ENCODE peak calls at places on chromosome 22, in eight cellular contexts. M is DND-41; P is ascending aorta; R is right cardiac atrium; Z is caudate nucleus; K is RWPE1; D is A549; I is CD8-positive, alpha-beta memory T cell. W is an unnamed sample.

GRCh38 chr22:24485608-24486007 is 9.5 kb upstream of the UPB1 start:
- DNase-seq in Z (no peak), M (no peak), I (peak), R (no peak), K (no peak), D (no peak), P (no peak), W (no peak)

GRCh38 chr22:32326647-32327046 is 31.0 kb upstream of the RFPL3 start:
- DNase-seq in Z (no peak), P (no peak), K (no peak), D (no peak), I (no peak), M (no peak), R (no peak), W (no peak)

GRCh38 chr22:24707477-24707816 is 67.1 kb downstream of the PIWIL3 start:
- DNase-seq in D (no peak), P (no peak), K (no peak), R (no peak), M (no peak), I (no peak), Z (no peak), W (no peak)

GRCh38 chr22:26041931-26042330 is 127.3 kb upstream of the SEZ6L start:
- DNase-seq in D (no peak), Z (no peak), K (no peak), P (no peak), M (no peak), R (no peak), I (no peak), W (no peak)

GRCh38 chr22:25403284-25403606 is 161.2 kb upstream of the GRK3 start:
- DNase-seq in I (no peak), P (no peak), M (no peak), K (no peak), R (no peak), Z (no peak), D (no peak), W (no peak)

GRCh38 chr22:44037519-44038370 is 13.6 kb downstream of the PARVB start:
- DNase-seq in Z (no peak), R (peak), M (no peak), D (peak), K (peak), P (no peak), I (no peak), W (no peak)

GRCh38 chr22:50311606-50312351 is 4.3 kb upstream of the PLXNB2 start:
- DNase-seq in M (no peak), P (no peak), D (no peak), K (no peak), I (no peak), R (no peak), Z (no peak), W (peak)

GRCh38 chr22:41524809-41525449 is 19.3 kb downstream of the POLR3H start:
- DNase-seq in M (peak), I (peak), R (no peak), D (no peak), K (no peak), P (no peak), Z (no peak), W (no peak)

GRCh38 chr22:21707677-21708076 is 27.9 kb downstream of the YPEL1 start:
- DNase-seq in D (no peak), I (no peak), R (no peak), P (no peak), Z (no peak), M (no peak), K (no peak), W (no peak)

GRCh38 chr22:41725510-41726110 is 26.3 kb downstream of the MEI1 start:
- DNase-seq in D (no peak), K (no peak), I (no peak), Z (no peak), R (no peak), P (no peak), M (no peak), W (no peak)

GRCh38 chr22:43230983-43231723 is 44.2 kb upstream of the TTLL12 start:
- DNase-seq in K (peak), M (peak), R (peak), I (peak), D (peak), P (no peak), Z (peak), W (peak)

GRCh38 chr22:24593810-24594568 is 1.1 kb upstream of the LRRC75B start:
- DNase-seq in R (no peak), Z (no peak), I (no peak), K (no peak), D (no peak), P (no peak), M (no peak), W (no peak)

GRCh38 chr22:37283393-37283937 is 1.2 kb downstream of the CYTH4 start:
- DNase-seq in R (no peak), D (no peak), K (no peak), P (no peak), M (no peak), I (peak), Z (no peak), W (no peak)

GRCh38 chr22:20002098-20002497 is 14.5 kb downstream of the ARVCF start:
- DNase-seq in M (no peak), I (no peak), R (peak), K (no peak), D (no peak), Z (no peak), P (no peak), W (no peak)

GRCh38 chr22:25953919-25954318 is 211.9 kb downstream of the MYO18B start:
- DNase-seq in M (no peak), P (no peak), K (no peak), R (no peak), Z (no peak), D (no peak), I (no peak), W (no peak)

GRCh38 chr22:44399906-44400762 is 87.4 kb upstream of the SHISAL1 start:
- DNase-seq in R (no peak), D (no peak), M (no peak), P (no peak), K (no peak), Z (no peak), I (no peak), W (no peak)

GRCh38 chr22:50722048-50722701 is 15.8 kb upstream of the ACR start:
- DNase-seq in P (no peak), R (peak), K (no peak), M (no peak), Z (no peak), D (no peak), I (no peak), W (no peak)

GRCh38 chr22:25137577-25138525 is 61.8 kb upstream of the CRYBB3 start:
- DNase-seq in K (peak), R (no peak), I (no peak), M (no peak), D (no peak), P (no peak), Z (no peak), W (no peak)

GRCh38 chr22:37279469-37279868 is 2.8 kb upstream of the CYTH4 start:
- DNase-seq in Z (no peak), P (no peak), D (no peak), R (no peak), K (no peak), I (no peak), M (no peak), W (no peak)

GRCh38 chr22:50206599-50206998 is 5.8 kb downstream of the SELENOO start:
- DNase-seq in Z (no peak), P (no peak), D (no peak), K (no peak), I (no peak), R (peak), M (peak), W (peak)

GRCh38 chr22:19986410-19987341 is 29.9 kb downstream of the ARVCF start:
- DNase-seq in P (peak), D (peak), M (no peak), Z (peak), K (peak), I (peak), R (peak), W (peak)

GRCh38 chr22:42842658-42843370 is 14.3 kb downstream of the ARFGAP3 start:
- DNase-seq in M (no peak), R (no peak), Z (no peak), D (no peak), K (no peak), P (no peak), I (no peak), W (no peak)

GRCh38 chr22:50530857-50531545 is 1.2 kb upstream of the TYMP start:
- DNase-seq in P (no peak), M (no peak), I (peak), D (peak), R (peak), K (no peak), Z (no peak), W (peak)

GRCh38 chr22:42820075-42820763 is 36.9 kb downstream of the ARFGAP3 start:
- DNase-seq in K (peak), P (no peak), Z (no peak), R (no peak), I (peak), M (no peak), D (no peak), W (no peak)

DNA sequence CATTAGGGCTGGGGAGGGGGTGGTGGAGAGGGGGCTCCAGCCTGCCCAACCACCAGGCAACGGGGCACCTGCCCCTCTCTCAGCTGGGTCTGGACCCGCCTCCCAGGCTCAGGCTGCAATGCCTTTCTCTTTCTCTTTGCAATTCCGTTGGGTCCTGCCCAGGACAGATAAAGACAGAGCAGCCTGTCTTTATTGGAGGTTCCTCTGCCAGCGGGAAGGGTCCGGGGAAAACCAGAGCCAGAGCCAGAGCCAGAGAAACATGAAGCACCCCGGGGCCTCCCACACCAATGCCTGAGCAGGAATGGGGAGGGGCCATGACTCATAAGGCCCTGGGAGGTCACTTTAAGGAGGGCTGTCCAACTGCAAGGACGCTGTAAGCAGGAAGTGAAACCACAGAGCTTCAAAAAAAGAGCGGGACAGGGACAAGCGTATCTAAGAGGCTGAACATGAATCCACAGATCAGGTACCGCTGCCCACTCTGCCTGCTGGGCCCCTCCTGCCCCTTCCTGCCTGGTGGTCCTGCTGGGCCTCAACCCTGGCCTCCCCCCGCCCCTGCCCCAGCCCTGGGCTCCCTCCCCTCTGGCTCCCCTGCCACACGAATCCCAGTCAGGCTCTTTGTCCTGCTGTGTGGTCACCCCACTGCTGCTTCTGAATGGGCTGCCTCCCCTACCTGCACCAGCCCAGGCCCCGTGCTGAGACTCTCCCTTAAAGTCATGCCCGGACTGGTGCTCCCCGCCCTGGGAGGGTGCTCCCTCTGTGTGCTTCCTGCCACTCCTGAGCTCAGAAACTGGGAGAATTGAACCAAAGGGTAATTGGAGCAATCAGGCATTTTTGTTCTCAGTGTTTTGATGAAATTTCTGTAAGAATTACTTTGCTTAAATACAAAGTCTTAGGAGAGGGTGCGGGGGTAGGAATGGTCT is at the start of gene APOBEC3B:
- DNase-seq in P (no peak), R (peak), M (peak), I (peak), K (peak), Z (peak), D (peak), W (peak)
- H3K27ac ChIP-seq in P (no peak), R (no peak), M (no peak), I (no peak), K (peak), Z (no peak), D (peak), W (peak)

DNA sequence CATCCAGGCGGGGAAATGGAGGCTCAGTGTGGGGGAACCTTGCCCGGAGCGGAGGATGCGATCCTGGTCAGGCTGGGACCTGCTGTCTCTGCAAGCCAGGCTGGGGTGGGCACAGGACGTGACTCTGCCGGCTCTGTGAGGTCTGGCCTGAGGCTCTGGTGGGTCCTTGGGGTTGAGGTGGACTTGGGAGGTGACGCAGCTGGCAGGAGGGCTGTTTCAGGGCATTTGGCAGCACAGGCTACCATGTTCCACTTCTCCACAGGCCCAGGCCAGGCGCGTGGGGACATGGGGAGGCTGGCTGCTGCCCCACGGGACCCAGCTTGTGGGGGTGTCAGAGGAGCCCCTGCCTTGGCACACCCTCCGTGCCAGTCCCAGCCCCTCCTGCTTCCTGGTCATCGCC is 1199.7 kb downstream of the BRD1 start:
- DNase-seq in Z (no peak), D (no peak), M (no peak), P (no peak), R (no peak), K (no peak), I (no peak), W (no peak)
- H3K27ac ChIP-seq in Z (no peak), D (no peak), M (no peak), P (no peak), R (no peak), K (no peak), I (no peak), W (no peak)

GRCh38 chr22:22997988-22998387 is 72.3 kb upstream of the GNAZ start:
- DNase-seq in K (no peak), R (no peak), P (no peak), D (no peak), I (no peak), M (no peak), Z (no peak), W (no peak)

GRCh38 chr22:22995166-22995565 is 75.2 kb upstream of the GNAZ start:
- DNase-seq in M (no peak), Z (no peak), K (peak), I (no peak), P (no peak), R (no peak), D (no peak), W (no peak)

GRCh38 chr22:22999473-22999872 is 70.8 kb upstream of the GNAZ start:
- DNase-seq in P (no peak), K (no peak), M (no peak), D (no peak), R (no peak), Z (no peak), I (no peak), W (no peak)

GRCh38 chr22:22997262-22997898 is 72.9 kb upstream of the GNAZ start:
- DNase-seq in R (no peak), M (no peak), K (no peak), I (no peak), Z (no peak), P (no peak), D (no peak), W (no peak)

GRCh38 chr22:22996511-22997261 is 73.6 kb upstream of the GNAZ start:
- DNase-seq in M (no peak), I (no peak), D (no peak), P (no peak), Z (no peak), K (no peak), R (no peak), W (no peak)
- H3K27ac ChIP-seq in M (no peak), I (no peak), D (no peak), P (no peak), Z (no peak), K (no peak), R (no peak), W (no peak)

GRCh38 chr22:36257308-36257707 is 4.4 kb downstream of the APOL1 start:
- DNase-seq in M (no peak), R (no peak), Z (no peak), P (no peak), D (no peak), K (no peak), I (no peak), W (no peak)
- H3K27ac ChIP-seq in M (peak), R (no peak), Z (no peak), P (no peak), D (no peak), K (no peak), I (no peak), W (peak)

DNA sequence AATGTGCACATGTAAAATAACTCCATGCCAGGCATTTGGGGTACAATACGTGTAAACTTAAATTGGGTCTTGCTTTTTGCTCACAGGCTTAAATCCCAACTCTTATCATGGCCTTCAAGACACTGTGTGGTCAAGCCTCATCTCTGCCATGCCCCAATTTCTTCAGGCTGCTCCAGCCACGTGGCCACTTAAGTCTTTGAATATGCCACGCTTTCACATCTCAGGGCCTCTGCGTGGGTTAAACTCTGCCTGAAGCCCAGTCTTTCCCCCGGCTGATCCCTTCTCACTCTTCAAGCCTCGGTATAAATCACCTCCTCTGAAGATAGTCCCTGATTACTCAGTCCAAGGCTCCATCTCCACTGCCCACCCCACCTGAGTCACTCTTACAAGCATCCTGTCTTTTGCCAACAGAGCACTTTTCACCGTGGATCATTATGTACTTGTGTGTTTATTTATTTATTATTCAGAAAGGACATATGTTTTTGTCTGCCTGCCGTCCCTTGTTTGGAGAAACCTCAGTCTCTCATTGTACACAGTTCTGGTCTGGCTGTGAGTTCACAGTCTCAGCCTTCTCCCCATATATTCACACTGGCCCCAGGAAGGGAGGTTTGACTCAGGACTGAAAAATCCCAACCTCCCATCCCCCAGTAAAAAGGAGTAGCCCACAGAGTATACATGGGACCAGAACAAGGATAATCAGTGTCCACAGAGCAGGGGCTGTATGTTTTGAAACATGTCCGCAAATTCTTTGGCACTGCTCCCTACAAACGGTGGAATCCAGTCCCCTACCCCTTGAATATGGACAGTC is 344.7 kb downstream of the MN1 start:
- DNase-seq in Z (no peak), I (no peak), R (no peak), K (peak), P (no peak), D (peak), M (no peak), W (no peak)
- H3K27ac ChIP-seq in Z (no peak), I (no peak), R (no peak), K (peak), P (no peak), D (peak), M (no peak), W (no peak)

DNA sequence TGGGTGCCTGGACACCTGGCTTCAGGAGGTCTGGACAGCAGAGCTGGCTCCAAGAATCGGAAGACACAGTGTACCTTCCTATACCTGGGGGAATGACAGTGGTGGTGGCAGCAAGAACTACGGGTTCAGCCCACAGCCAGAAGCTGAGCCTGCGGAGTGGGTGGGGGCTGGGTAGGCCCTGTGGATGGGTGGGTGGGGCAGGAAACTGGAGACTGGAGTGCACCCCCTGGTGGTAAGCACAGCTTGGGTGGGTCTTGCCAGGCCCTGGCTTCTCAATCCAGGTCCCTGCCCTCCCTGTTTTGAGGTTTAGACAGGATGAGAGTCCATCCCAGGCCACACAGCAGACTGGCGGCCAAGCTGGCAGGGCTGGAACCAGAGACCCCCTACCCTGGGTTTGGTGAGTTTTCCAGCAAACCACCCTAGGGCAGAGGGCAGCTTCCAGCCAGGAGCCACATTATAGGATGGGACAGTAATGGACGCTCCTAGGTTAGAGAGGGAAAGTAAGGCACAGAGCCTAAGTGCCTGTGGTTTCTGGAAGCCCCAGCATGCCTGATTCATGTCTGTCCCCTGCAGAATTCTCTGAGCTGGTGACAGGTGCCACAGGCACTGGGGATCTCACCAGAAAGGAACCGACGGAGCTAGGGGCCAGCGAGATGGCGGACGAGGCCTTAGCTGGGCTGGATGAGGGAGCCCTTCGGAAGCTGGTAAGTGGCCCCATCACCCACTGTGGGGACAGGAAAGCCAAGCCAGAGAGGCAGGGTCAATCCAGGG is 1.7 kb downstream of the SMTN start:
- DNase-seq in K (no peak), D (peak), R (peak), P (no peak), Z (no peak), M (peak), I (peak), W (no peak)
- H3K27ac ChIP-seq in K (peak), D (peak), R (peak), P (peak), Z (peak), M (no peak), I (no peak), W (peak)

GRCh38 chr22:46578251-46578823 is 40.9 kb upstream of the CELSR1 start:
- DNase-seq in I (no peak), D (no peak), P (no peak), K (no peak), R (no peak), M (no peak), Z (no peak), W (peak)
- H3K27ac ChIP-seq in I (peak), D (peak), P (peak), K (peak), R (peak), M (peak), Z (peak), W (peak)

GRCh38 chr22:28237092-28237491 is 318.0 kb upstream of the PITPNB start:
- DNase-seq in M (no peak), Z (no peak), R (no peak), I (no peak), P (no peak), D (no peak), K (no peak), W (no peak)

GRCh38 chr22:28232231-28232630 is 313.2 kb upstream of the PITPNB start:
- DNase-seq in Z (no peak), I (no peak), R (no peak), K (no peak), D (no peak), P (no peak), M (no peak), W (no peak)

GRCh38 chr22:28230682-28231081 is 311.6 kb upstream of the PITPNB start:
- DNase-seq in K (no peak), P (no peak), D (no peak), M (no peak), R (no peak), I (no peak), Z (no peak), W (no peak)

GRCh38 chr22:28229566-28230483 is 310.8 kb upstream of the PITPNB start:
- DNase-seq in I (no peak), K (no peak), Z (no peak), P (no peak), R (no peak), M (no peak), D (no peak), W (no peak)

DNA sequence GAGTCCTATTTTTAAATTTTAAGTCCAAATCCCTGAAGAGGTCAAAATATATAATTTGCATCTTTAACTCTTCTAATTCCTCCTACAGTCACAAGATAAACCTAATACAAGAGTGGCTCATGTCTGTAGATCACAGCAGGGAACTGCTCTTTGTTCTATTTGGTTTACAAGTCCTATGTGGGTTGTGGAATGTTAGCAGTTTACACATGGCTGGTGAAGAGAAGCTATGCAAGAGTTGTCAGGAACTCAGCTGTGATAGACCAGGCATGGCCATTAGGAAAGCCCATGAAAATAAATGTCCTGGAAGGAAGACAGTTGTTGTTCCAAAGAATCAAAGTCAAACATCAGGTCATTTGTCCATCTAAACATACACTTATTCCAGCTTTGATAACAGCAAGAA is 312.4 kb upstream of the PITPNB start:
- DNase-seq in Z (no peak), P (no peak), I (no peak), R (no peak), D (no peak), K (no peak), M (no peak), W (no peak)
- H3K27ac ChIP-seq in Z (no peak), P (no peak), I (no peak), R (no peak), D (no peak), K (no peak), M (no peak), W (no peak)

W was measured in lower lobe of right lung.